ENCODE peak calls at places on chromosome 15, in six cellular contexts. One of them, this sample, is unnamed.

GRCh38 chr15:62054979-62055378 is 5.3 kb downstream of the VPS13C start:
- DNase-seq in K562: no peak
- DNase-seq in GM12864: no peak
- DNase-seq in HFF-Myc: no peak
- DNase-seq in IMR-90: no peak
- DNase-seq in pancreas: no peak
- DNase-seq in this sample: no peak

GRCh38 chr15:66750609-66751008 is 48.6 kb downstream of the SMAD6 start:
- DNase-seq in pancreas: no peak
- DNase-seq in GM12864: no peak
- DNase-seq in K562: no peak
- DNase-seq in IMR-90: no peak
- DNase-seq in HFF-Myc: no peak
- DNase-seq in this sample: no peak

GRCh38 chr15:73870700-73871408 is 2.5 kb upstream of the TBC1D21 start:
- DNase-seq in GM12864: no peak
- DNase-seq in pancreas: no peak
- DNase-seq in IMR-90: peak; percentile 18
- DNase-seq in HFF-Myc: no peak
- DNase-seq in K562: peak; percentile 14
- DNase-seq in this sample: peak; percentile 75

GRCh38 chr15:77905301-77905920 is 172.1 kb downstream of the TBC1D2B start:
- DNase-seq in GM12864: no peak
- DNase-seq in pancreas: no peak
- DNase-seq in K562: no peak
- DNase-seq in IMR-90: no peak
- DNase-seq in HFF-Myc: no peak
- DNase-seq in this sample: no peak

GRCh38 chr15:43281926-43282602 is 15.3 kb upstream of the TGM5 start:
- DNase-seq in GM12864: no peak
- DNase-seq in pancreas: no peak
- DNase-seq in HFF-Myc: no peak
- DNase-seq in K562: no peak
- DNase-seq in IMR-90: no peak
- DNase-seq in this sample: no peak

GRCh38 chr15:82183121-82184031 is 79.2 kb downstream of the EFL1 start:
- DNase-seq in pancreas: no peak
- DNase-seq in HFF-Myc: no peak
- DNase-seq in K562: no peak
- DNase-seq in IMR-90: peak; percentile 96
- DNase-seq in GM12864: no peak
- DNase-seq in this sample: peak; percentile 43

GRCh38 chr15:74983725-74984231 is 11.6 kb upstream of the SCAMP5 start:
- DNase-seq in IMR-90: no peak
- DNase-seq in K562: no peak
- DNase-seq in pancreas: no peak
- DNase-seq in GM12864: no peak
- DNase-seq in HFF-Myc: no peak
- DNase-seq in this sample: no peak

GRCh38 chr15:100108846-100109245 is 232.9 kb downstream of the ADAMTS17 start:
- DNase-seq in IMR-90: no peak
- DNase-seq in K562: no peak
- DNase-seq in GM12864: no peak
- DNase-seq in HFF-Myc: no peak
- DNase-seq in pancreas: no peak
- DNase-seq in this sample: no peak

GRCh38 chr15:62020576-62021160 is 39.6 kb downstream of the VPS13C start:
- DNase-seq in HFF-Myc: no peak
- DNase-seq in pancreas: no peak
- DNase-seq in K562: no peak
- DNase-seq in GM12864: no peak
- DNase-seq in IMR-90: peak; percentile 54
- DNase-seq in this sample: no peak

GRCh38 chr15:40873625-40874561 is at the start of gene RHOV:
- DNase-seq in pancreas: peak; percentile 90
- DNase-seq in K562: peak; percentile 94
- DNase-seq in IMR-90: peak; percentile 29
- DNase-seq in GM12864: no peak
- DNase-seq in HFF-Myc: no peak
- DNase-seq in this sample: peak; percentile 38

GRCh38 chr15:30953731-30954378 is 37.6 kb downstream of the MTMR10 start:
- DNase-seq in K562: peak; percentile 77
- DNase-seq in IMR-90: peak; percentile 96
- DNase-seq in HFF-Myc: peak; percentile 91
- DNase-seq in pancreas: no peak
- DNase-seq in GM12864: no peak
- DNase-seq in this sample: peak; percentile 92

GRCh38 chr15:52288051-52288942 is 7.3 kb downstream of the MYO5C start:
- DNase-seq in K562: no peak
- DNase-seq in IMR-90: peak; percentile 46
- DNase-seq in pancreas: peak; percentile 79
- DNase-seq in HFF-Myc: no peak
- DNase-seq in GM12864: no peak
- DNase-seq in this sample: peak; percentile 5

GRCh38 chr15:94239474-94239873 is 8.1 kb downstream of the MCTP2 start:
- DNase-seq in HFF-Myc: no peak
- DNase-seq in GM12864: no peak
- DNase-seq in pancreas: no peak
- DNase-seq in IMR-90: no peak
- DNase-seq in K562: no peak
- DNase-seq in this sample: no peak

GRCh38 chr15:24865300-24865699 is 89.5 kb upstream of the SNRPN start:
- DNase-seq in IMR-90: peak; percentile 16
- DNase-seq in K562: no peak
- DNase-seq in pancreas: no peak
- DNase-seq in HFF-Myc: no peak
- DNase-seq in GM12864: no peak
- DNase-seq in this sample: no peak

GRCh38 chr15:64634020-64634419 is 141.4 kb downstream of the RBPMS2 start:
- DNase-seq in IMR-90: no peak
- DNase-seq in GM12864: peak; percentile 64
- DNase-seq in HFF-Myc: no peak
- DNase-seq in K562: no peak
- DNase-seq in pancreas: no peak
- DNase-seq in this sample: no peak

GRCh38 chr15:88476635-88477038 is 9.1 kb downstream of the MRPS11 start:
- DNase-seq in HFF-Myc: no peak
- DNase-seq in pancreas: peak; percentile 31
- DNase-seq in IMR-90: peak; percentile 55
- DNase-seq in K562: peak; percentile 59
- DNase-seq in GM12864: no peak
- DNase-seq in this sample: peak; percentile 76

DNA sequence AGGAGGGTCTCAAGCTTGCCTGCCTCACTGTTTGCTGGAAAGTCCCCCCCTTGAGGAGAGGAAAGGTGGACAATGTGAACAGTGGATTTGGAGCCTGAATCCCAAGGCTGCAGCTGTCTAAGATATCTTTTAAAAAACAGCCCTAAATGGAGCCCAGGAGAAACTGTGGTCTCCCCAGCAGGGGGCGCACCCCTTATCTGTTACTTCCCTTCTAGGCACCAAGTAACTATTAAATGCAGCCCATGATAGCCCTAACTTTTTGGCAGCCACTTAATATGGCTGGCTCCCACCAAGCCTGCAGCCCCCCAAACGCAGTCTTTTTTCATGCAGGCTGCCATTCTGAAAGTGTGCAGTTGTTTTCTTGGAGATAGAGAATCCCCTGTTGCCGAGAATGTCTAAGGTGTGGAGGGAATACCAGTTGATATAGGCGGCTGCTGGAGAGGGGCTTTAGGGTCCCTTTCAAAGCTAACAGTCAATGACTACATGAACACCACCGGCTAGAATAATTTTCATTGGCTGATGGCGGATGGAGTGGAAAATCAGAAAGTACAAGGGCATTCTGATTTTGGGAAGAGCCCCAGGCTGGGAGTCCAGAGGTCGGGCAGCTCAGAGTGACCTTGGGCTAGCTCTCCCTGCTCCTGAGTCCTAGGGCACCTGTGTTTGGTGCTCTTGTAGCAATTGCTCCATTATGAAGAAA is 1.3 kb downstream of the RHCG start:
- DNase-seq in HFF-Myc: no peak
- DNase-seq in GM12864: no peak
- DNase-seq in pancreas: no peak
- DNase-seq in IMR-90: no peak
- DNase-seq in K562: peak; percentile 41
- DNase-seq in this sample: peak; percentile 23
- TF ChIP-seq CTCF in HFF-Myc: peak; percentile 55
- TF ChIP-seq CTCF in GM12864: peak; percentile 65
- TF ChIP-seq CTCF in pancreas: no peak
- TF ChIP-seq CTCF in IMR-90: peak; percentile 39
- TF ChIP-seq CTCF in K562: peak; percentile 69
- TF ChIP-seq CTCF in this sample: peak; percentile 58

GRCh38 chr15:41894791-41895463 is 1.1 kb upstream of the SPTBN5 start:
- DNase-seq in IMR-90: peak; percentile 78
- DNase-seq in pancreas: peak; percentile 81
- DNase-seq in K562: peak; percentile 73
- DNase-seq in HFF-Myc: peak; percentile 29
- DNase-seq in GM12864: peak; percentile 53
- DNase-seq in this sample: peak; percentile 82
- H3K4me3 ChIP-seq in IMR-90: no peak overlapping the region
- H3K4me3 ChIP-seq in pancreas: peak overlapping the region; percentile 22
- H3K4me3 ChIP-seq in K562: no peak overlapping the region
- H3K4me3 ChIP-seq in HFF-Myc: no peak overlapping the region
- H3K4me3 ChIP-seq in GM12864: peak overlapping the region; percentile 4
- H3K4me3 ChIP-seq in this sample: peak overlapping the region; percentile 12

GRCh38 chr15:70775160-70775559 is 11.8 kb upstream of the UACA start:
- DNase-seq in K562: no peak
- DNase-seq in HFF-Myc: peak; percentile 53
- DNase-seq in GM12864: no peak
- DNase-seq in pancreas: no peak
- DNase-seq in IMR-90: peak; percentile 82
- DNase-seq in this sample: no peak
- TF ChIP-seq CTCF in K562: no peak
- TF ChIP-seq CTCF in HFF-Myc: no peak
- TF ChIP-seq CTCF in GM12864: no peak
- TF ChIP-seq CTCF in pancreas: no peak
- TF ChIP-seq CTCF in IMR-90: no peak
- TF ChIP-seq CTCF in this sample: no peak

DNA sequence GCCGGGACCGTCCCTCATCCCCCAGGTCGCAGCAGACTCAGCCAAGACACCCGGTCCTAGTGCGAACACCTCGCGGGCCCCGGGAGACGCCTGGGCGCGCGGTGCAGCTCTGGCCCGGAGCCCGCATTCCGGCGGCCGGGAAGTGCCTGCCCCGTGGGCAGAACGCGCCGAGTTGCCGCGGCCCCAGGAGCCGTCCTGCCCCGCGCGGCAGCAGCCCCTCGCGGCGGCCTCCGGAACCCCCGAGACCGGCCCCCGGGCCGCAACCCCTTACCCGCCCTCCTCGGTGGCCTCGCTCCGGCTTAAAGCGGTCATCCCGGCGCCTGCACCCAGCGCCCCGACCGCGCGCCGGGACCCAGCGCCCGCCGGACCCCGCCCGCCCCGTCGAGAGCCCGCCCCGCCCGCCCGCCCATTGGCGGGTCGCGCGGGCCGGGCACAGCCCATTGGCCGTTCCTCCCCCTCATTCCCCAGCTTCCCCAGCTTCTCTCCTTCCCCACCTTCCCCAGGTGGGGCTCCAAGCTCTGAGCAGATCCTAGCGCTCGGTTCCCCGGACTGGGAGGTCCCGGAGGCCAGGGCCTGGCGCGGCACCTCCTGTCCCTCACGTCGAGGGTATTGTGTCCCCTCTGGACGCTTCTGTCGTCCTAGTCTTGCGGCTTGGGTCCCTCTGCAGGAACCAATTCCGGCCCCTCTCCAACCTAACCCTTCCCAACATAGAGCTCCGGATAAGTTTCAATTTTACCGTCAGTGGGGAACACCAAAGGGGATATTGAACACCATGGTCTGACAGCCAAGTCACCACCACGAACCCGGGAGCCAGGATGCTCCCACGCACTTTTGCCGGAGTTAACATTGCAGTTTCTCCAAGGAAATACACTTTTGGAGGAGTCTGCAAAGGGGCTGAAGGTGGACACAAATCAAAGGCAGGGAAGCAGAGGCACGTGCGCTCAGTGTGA is at the start of gene GRAMD2A:
- DNase-seq in pancreas: no peak
- DNase-seq in HFF-Myc: no peak
- DNase-seq in K562: no peak
- DNase-seq in GM12864: no peak
- DNase-seq in IMR-90: no peak
- DNase-seq in this sample: peak; percentile 22
- H3K4me3 ChIP-seq in pancreas: peak within 1 kb of the TSS; percentile 44
- H3K4me3 ChIP-seq in HFF-Myc: peak within 1 kb of the TSS; percentile 23
- H3K4me3 ChIP-seq in K562: no peak within 1 kb of the TSS
- H3K4me3 ChIP-seq in GM12864: peak within 1 kb of the TSS; percentile 9
- H3K4me3 ChIP-seq in IMR-90: peak within 1 kb of the TSS; percentile 25
- H3K4me3 ChIP-seq in this sample: peak within 1 kb of the TSS; percentile 43

DNA sequence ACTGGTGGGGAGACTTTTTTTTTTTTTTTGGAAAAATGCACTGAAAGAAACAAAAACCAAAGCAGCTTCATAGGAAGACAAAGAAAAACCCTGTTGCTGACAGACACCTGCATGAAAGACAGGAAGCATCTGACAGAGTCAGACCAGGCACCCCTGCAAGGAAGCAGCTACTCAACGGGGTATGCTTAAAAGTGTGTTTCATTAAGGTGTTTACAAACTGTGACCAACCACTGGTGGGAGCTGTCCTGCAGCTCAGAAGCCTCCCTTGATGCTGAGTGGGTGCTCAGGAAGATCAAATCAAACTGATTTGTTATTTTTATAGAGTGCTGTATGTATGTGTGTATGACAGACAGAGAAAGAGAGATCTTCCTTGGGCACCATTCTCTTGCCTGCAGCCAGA is 34.7 kb upstream of the AGBL1 start:
- DNase-seq in K562: no peak
- DNase-seq in IMR-90: no peak
- DNase-seq in pancreas: no peak
- DNase-seq in GM12864: no peak
- DNase-seq in HFF-Myc: no peak
- DNase-seq in this sample: no peak
- TF ChIP-seq CTCF in K562: no peak
- TF ChIP-seq CTCF in IMR-90: no peak
- TF ChIP-seq CTCF in pancreas: no peak
- TF ChIP-seq CTCF in GM12864: no peak
- TF ChIP-seq CTCF in HFF-Myc: no peak
- TF ChIP-seq CTCF in this sample: no peak

DNA sequence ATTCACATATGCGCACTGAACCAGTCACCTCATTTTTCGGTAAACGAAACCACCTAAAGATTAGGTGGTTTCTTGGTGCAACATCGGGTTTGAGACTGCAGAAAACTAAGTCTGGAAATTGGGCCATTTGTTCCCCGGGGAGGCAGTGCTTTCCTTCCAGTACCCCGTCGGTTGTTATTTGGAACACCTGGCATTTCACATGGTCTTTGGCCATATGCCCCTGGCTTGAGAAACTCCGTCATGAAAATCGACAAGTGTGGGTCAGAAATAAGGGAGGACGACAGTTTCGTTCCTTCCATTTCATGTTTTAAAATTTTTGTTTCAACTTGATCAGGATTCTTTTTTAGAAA is 544 bp upstream of the GATM start:
- DNase-seq in pancreas: peak; percentile 88
- DNase-seq in GM12864: no peak
- DNase-seq in HFF-Myc: no peak
- DNase-seq in IMR-90: no peak
- DNase-seq in K562: no peak
- DNase-seq in this sample: no peak
- H3K4me3 ChIP-seq in pancreas: peak overlapping the region; percentile 84
- H3K4me3 ChIP-seq in GM12864: peak overlapping the region; percentile 93
- H3K4me3 ChIP-seq in HFF-Myc: peak overlapping the region; percentile 36
- H3K4me3 ChIP-seq in IMR-90: no peak overlapping the region
- H3K4me3 ChIP-seq in K562: no peak overlapping the region
- H3K4me3 ChIP-seq in this sample: no peak overlapping the region

This sample was measured in fibroblast of villous mesenchyme.